ENCODE peak calls at places on chromosomes 3 and 15, in five cellular contexts. S is AG04450, A is right lobe of liver, J is small intestine, R is tibial artery. I is an unnamed sample.

GRCh38 chr3:168926426-168926825 is 737.1 kb downstream of the MECOM start:
- DNase-seq in A (no peak), R (no peak), J (peak; percentile 8), S (no peak), I (no peak)

GRCh38 chr15:74540135-74540760 is 772 bp upstream of the ARID3B start:
- DNase-seq in J (peak; percentile 43), R (no peak), A (no peak), S (no peak), I (no peak)

GRCh38 chr3:144028798-144029411 is 57.3 kb downstream of the DIPK2A start:
- DNase-seq in J (no peak), R (no peak), S (no peak), A (no peak), I (no peak)

GRCh38 chr3:23704316-23704715 is 101.4 kb upstream of the UBE2E1 start:
- DNase-seq in S (no peak), R (no peak), A (no peak), J (no peak), I (no peak)

GRCh38 chr15:72272213-72272996 is at the start of gene PARP6:
- DNase-seq in A (peak; percentile 97), S (peak; percentile 94), R (peak; percentile 99), J (peak; percentile 93), I (peak; percentile 91)

GRCh38 chr3:47534021-47534454 is 20.5 kb upstream of the ELP6 start:
- DNase-seq in A (no peak), R (no peak), J (peak; percentile 24), S (no peak), I (no peak)

GRCh38 chr3:14175383-14176037 is 2.9 kb downstream of the XPC start:
- DNase-seq in A (no peak), J (peak; percentile 33), R (no peak), S (no peak), I (no peak)

GRCh38 chr15:70826634-70827033 is 27.3 kb downstream of the LARP6 start:
- DNase-seq in R (peak; percentile 85), A (no peak), S (no peak), J (no peak), I (peak; percentile 26)

GRCh38 chr3:178198329-178198728 is 337.9 kb upstream of the KCNMB2 start:
- DNase-seq in R (no peak), J (no peak), S (no peak), A (no peak), I (no peak)

GRCh38 chr15:32669870-32670623 is 28.5 kb downstream of the SCG5 start:
- DNase-seq in R (peak; percentile 36), J (no peak), S (no peak), A (no peak), I (no peak)

GRCh38 chr3:53773586-53774368 is 72.4 kb downstream of the CHDH start:
- DNase-seq in A (no peak), R (peak; percentile 65), J (no peak), S (peak; percentile 73), I (no peak)

GRCh38 chr15:68224546-68225250 is 4.8 kb downstream of the CLN6 start:
- DNase-seq in S (no peak), A (peak; percentile 46), J (no peak), R (no peak), I (no peak)

GRCh38 chr3:53891500-53892334 is at the start of gene SELENOK:
- DNase-seq in J (peak; percentile 100), S (peak; percentile 98), A (peak; percentile 100), R (peak; percentile 99), I (peak; percentile 94)

GRCh38 chr3:96548073-96548472 is 266.3 kb upstream of the EPHA6 start:
- DNase-seq in R (no peak), S (no peak), A (no peak), J (no peak), I (no peak)

GRCh38 chr3:117399311-117400068 is 689.9 kb downstream of the TUSC7 start:
- DNase-seq in A (no peak), J (no peak), S (peak; percentile 53), R (no peak), I (no peak)

GRCh38 chr15:47409601-47410000 is 307.7 kb upstream of the SEMA6D start:
- DNase-seq in J (no peak), S (no peak), A (no peak), R (no peak), I (no peak)

GRCh38 chr3:115325539-115325938 is 178.5 kb upstream of the ZBTB20 start:
- DNase-seq in J (peak; percentile 3), A (no peak), R (no peak), S (peak; percentile 21), I (no peak)

GRCh38 chr15:39555885-39556284 is 25.0 kb upstream of the THBS1 start:
- DNase-seq in S (no peak), J (no peak), R (no peak), A (no peak), I (no peak)

DNA sequence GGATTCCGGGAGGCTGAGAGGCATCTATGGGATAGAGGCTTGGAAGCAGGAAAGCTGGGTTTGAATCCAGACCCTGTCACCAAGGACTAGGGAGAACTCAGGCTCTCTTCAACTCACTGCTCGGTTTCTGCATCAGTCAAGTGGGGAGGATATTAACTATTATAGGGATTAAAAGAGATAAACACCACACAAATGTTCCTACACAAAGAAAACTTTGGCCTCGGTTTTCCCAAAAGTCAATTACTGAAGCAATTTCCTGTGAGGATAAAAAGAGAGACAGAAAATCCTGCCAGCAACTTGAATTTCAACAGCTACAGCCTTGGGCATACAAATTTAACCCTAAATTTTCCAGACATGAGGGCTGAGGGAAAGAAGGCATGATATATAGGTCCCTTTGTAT is 36.0 kb downstream of the ITGB5 start:
- DNase-seq in J (no peak), R (no peak), S (no peak), A (no peak), I (no peak)
- H3K4me3 ChIP-seq in J (no peak overlapping the region), R (peak overlapping the region; percentile 1), S (no peak overlapping the region), A (no peak overlapping the region), I (no peak overlapping the region)

GRCh38 chr3:39149059-39149455 is 4.3 kb downstream of the CSRNP1 start:
- DNase-seq in S (no peak), J (no peak), R (no peak), A (no peak), I (no peak)

GRCh38 chr3:39149498-39150169 is 3.8 kb downstream of the CSRNP1 start:
- DNase-seq in S (no peak), R (no peak), A (no peak), J (no peak), I (no peak)

GRCh38 chr3:39148116-39149058 is 5.0 kb downstream of the CSRNP1 start:
- DNase-seq in A (no peak), S (no peak), R (no peak), J (no peak), I (no peak)

GRCh38 chr3:39150803-39151631 is 2.4 kb downstream of the CSRNP1 start:
- DNase-seq in A (peak; percentile 74), J (no peak), R (peak; percentile 95), S (peak; percentile 87), I (peak; percentile 93)

GRCh38 chr3:39150170-39150802 is 3.1 kb downstream of the CSRNP1 start:
- DNase-seq in A (no peak), J (no peak), R (no peak), S (no peak), I (no peak)
- H3K4me3 ChIP-seq in A (peak overlapping the region; percentile 82), J (peak overlapping the region; percentile 21), R (peak overlapping the region; percentile 94), S (peak overlapping the region; percentile 78), I (peak overlapping the region; percentile 20)

GRCh38 chr3:31530039-31530983 is 2.4 kb upstream of the STT3B start:
- DNase-seq in A (no peak), J (no peak), S (no peak), R (no peak), I (no peak)
- H3K4me3 ChIP-seq in A (no peak overlapping the region), J (no peak overlapping the region), S (no peak overlapping the region), R (peak overlapping the region; percentile 89), I (no peak overlapping the region)

DNA sequence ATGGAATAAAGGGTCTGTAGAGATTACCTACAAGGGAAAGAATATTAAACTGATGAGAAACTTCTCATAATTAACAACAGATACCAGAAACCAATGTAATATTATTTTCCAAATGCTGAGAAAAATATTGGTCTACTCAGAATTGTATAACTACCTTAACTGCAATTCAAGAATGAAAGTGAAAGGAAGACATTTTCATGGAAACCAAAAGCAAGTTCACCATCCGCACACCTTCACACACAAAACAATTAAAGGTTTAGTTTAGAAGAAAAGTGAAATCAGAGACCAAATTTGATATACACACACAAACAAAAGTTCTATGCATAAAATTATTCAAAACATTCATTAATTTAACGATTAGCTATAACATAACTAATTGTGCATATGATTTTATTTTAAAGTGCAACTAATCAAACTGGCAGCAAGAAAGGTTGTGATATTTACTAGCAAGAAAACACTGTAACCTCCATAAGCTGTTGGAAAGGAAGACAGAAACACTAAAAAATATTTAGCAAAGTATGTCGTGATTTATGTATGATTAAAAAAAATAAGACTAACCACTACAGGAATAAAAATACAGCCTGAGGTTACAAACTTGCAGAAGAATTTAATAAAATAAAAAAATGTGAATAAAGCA is 395.5 kb downstream of the FGF12 start:
- DNase-seq in S (no peak), R (no peak), A (no peak), J (peak; percentile 44), I (no peak)
- H3K4me3 ChIP-seq in S (no peak overlapping the region), R (no peak overlapping the region), A (peak overlapping the region; percentile 9), J (no peak overlapping the region), I (no peak overlapping the region)

DNA sequence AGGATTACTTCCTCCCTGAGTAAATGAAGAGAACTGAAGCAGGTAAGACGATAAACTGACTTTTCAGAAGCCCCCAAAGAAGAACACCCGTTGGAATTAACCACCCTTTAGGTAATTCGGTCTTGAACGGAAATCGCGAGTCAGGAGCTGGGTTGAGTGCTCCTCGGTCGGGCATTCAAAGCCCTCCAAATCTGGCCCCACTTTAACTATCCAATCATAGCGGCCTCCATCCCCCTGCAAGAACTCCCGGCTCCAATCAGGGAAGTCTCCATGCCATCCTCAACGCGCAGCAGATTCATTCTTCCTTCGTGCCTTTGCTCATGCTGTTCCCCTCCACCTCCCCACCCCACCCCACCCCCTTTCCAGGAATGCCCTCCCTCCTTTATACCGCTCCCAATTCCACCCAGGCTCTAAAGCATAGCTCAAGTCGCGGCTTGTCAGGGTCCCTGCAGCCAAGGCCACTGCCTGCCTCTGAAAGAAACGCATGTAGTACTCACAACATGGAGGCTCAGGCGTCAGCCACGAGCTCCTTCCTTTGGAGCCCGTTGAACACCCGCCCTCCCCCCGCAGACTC is 645 bp upstream of the RFX7 start:
- DNase-seq in A (peak; percentile 61), R (peak; percentile 41), J (peak; percentile 59), S (peak; percentile 23), I (peak; percentile 35)
- H3K4me3 ChIP-seq in A (peak overlapping the region; percentile 47), R (peak overlapping the region; percentile 96), J (peak overlapping the region; percentile 91), S (peak overlapping the region; percentile 75), I (peak overlapping the region; percentile 88)

GRCh38 chr15:34336947-34337556 is 529 bp downstream of the SLC12A6 start:
- DNase-seq in R (no peak), A (peak; percentile 53), J (peak; percentile 25), S (no peak), I (no peak)

GRCh38 chr15:34334676-34335075 is 2.9 kb downstream of the SLC12A6 start:
- DNase-seq in A (no peak), J (no peak), S (no peak), R (no peak), I (no peak)

GRCh38 chr15:34337557-34338306 is at the start of gene SLC12A6:
- DNase-seq in S (peak; percentile 82), J (peak; percentile 90), R (peak; percentile 86), A (peak; percentile 95), I (peak; percentile 75)

GRCh38 chr15:34336333-34336732 is 1.2 kb downstream of the SLC12A6 start:
- DNase-seq in S (no peak), J (no peak), A (no peak), R (no peak), I (no peak)

DNA sequence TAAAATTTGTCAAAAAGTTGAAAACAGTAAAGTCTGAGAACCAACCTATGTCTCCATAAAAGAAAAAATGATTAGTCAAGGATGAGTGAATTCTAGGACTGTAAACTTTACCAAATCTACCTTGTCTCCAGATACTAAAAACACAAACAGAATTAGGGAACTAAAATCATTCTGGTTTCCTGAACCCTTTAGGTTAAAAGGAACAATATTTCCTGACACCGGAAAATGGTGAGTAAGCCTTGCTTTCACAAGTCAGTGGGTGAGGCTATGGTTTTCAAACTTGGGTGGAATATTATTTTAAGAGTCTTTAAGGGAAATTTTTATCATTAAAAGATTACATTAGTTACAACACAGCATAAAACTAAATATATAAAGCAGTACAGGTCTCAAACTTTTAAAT is 2.4 kb downstream of the SLC12A6 start:
- DNase-seq in R (no peak), S (no peak), J (no peak), A (no peak), I (no peak)
- H3K4me3 ChIP-seq in R (peak overlapping the region; percentile 5), S (no peak overlapping the region), J (peak overlapping the region; percentile 16), A (no peak overlapping the region), I (no peak overlapping the region)

I was measured in kidney epithelial cell.